ENCODE peak calls at places on chromosomes 5 and 9, in nine cellular contexts. V is substantia nigra, B is HEK293T, S is cardiac fibroblast, F is HS-5, Z is EL, R is neuronal stem cell, D is cardiac septum, X is GM03348. G is an unnamed sample.

GRCh38 chr5:35717718-35718117 is 100.1 kb downstream of the SPEF2 start:
- DNase-seq in V (no peak), B (no peak), S (no peak), F (no peak), Z (no peak), R (no peak), D (no peak), X (no peak), G (no peak)

GRCh38 chr5:175824621-175825020 is 46.8 kb upstream of the CPLX2 start:
- DNase-seq in V (no peak), B (no peak), S (no peak), F (no peak), Z (no peak), R (no peak), D (no peak), X (no peak), G (no peak)

GRCh38 chr9:137611623-137612609 is 6.4 kb downstream of the ARRDC1 start:
- DNase-seq in V (no peak), B (no peak), S (peak), F (peak), Z (peak), R (no peak), D (no peak), X (peak), G (no peak)

GRCh38 chr5:35780236-35780635 is 76.5 kb upstream of the IL7R start:
- DNase-seq in V (no peak), B (no peak), S (no peak), F (no peak), Z (no peak), R (no peak), D (no peak), X (no peak), G (no peak)

GRCh38 chr5:68221488-68221887 is 5.9 kb downstream of the PIK3R1 start:
- DNase-seq in V (no peak), B (no peak), S (no peak), F (no peak), Z (no peak), R (no peak), D (no peak), X (no peak), G (no peak)

GRCh38 chr9:27572566-27572917 is 739 bp downstream of the C9orf72 start:
- DNase-seq in V (no peak), B (peak), S (peak), F (no peak), Z (peak), R (no peak), D (peak), X (peak), G (peak)

GRCh38 chr9:89626741-89627265 is 22.0 kb downstream of the GADD45G start:
- DNase-seq in V (no peak), B (no peak), S (no peak), F (no peak), Z (no peak), R (no peak), D (no peak), X (no peak), G (no peak)

GRCh38 chr5:56176155-56176798 is 56.9 kb downstream of the ANKRD55 start:
- DNase-seq in V (no peak), B (no peak), S (peak), F (no peak), Z (no peak), R (no peak), D (no peak), X (peak), G (no peak)

GRCh38 chr5:123585871-123586270 is 73.9 kb downstream of the CSNK1G3 start:
- DNase-seq in V (no peak), B (no peak), S (no peak), F (no peak), Z (no peak), R (no peak), D (no peak), X (no peak), G (no peak)

GRCh38 chr5:179111267-179112207 is 51.4 kb downstream of the ZNF354C start:
- DNase-seq in V (no peak), B (no peak), S (no peak), F (no peak), Z (no peak), R (no peak), D (no peak), X (no peak), G (no peak)

GRCh38 chr5:171435908-171436307 is 16.5 kb downstream of the FGF18 start:
- DNase-seq in V (no peak), B (no peak), S (no peak), F (no peak), Z (no peak), R (no peak), D (no peak), X (no peak), G (no peak)

GRCh38 chr5:427415-428087 is 15.4 kb upstream of the EXOC3 start:
- DNase-seq in V (no peak), B (no peak), S (no peak), F (no peak), Z (no peak), R (no peak), D (no peak), X (no peak), G (no peak)

GRCh38 chr5:57539281-57539701 is 56.7 kb upstream of the ACTBL2 start:
- DNase-seq in V (no peak), B (no peak), S (no peak), F (peak), Z (peak), R (no peak), D (no peak), X (peak), G (no peak)

GRCh38 chr9:23686257-23686656 is 139.8 kb downstream of the ELAVL2 start:
- DNase-seq in V (no peak), B (no peak), S (no peak), F (peak), Z (peak), R (no peak), D (no peak), X (no peak), G (no peak)

GRCh38 chr5:80189701-80190100 is 66.1 kb downstream of the SERINC5 start:
- DNase-seq in V (no peak), B (no peak), S (no peak), F (no peak), Z (no peak), R (no peak), D (no peak), X (no peak), G (no peak)

GRCh38 chr9:120445974-120446373 is 134.0 kb downstream of the CDK5RAP2 start:
- DNase-seq in V (no peak), B (no peak), S (no peak), F (no peak), Z (no peak), R (no peak), D (no peak), X (no peak), G (no peak)

GRCh38 chr5:166909040-166909439 is 1382.4 kb upstream of the WWC1 start:
- DNase-seq in V (no peak), B (no peak), S (peak), F (peak), Z (no peak), R (no peak), D (no peak), X (no peak), G (peak)

GRCh38 chr5:149951138-149951749 is 6.7 kb upstream of the PDE6A start:
- DNase-seq in V (no peak), B (no peak), S (no peak), F (no peak), Z (no peak), R (no peak), D (no peak), X (no peak), G (no peak)

G was measured in NCI-H82.